ENCODE peak calls at places on chromosomes 1 and 21, in seven cellular contexts. R, I, Q, W, A, N and C are unnamed samples.

GRCh38 chr1:180930687-180931086 is 18.0 kb downstream of the KIAA1614 start:
- DNase-seq in R (no peak), Q (no peak), W (no peak), I (no peak), N (no peak), A (no peak), C (no peak)

GRCh38 chr1:21575351-21575942 is 66.2 kb downstream of the ALPL start:
- DNase-seq in R (no peak), Q (no peak), A (no peak), N (no peak), I (no peak), W (no peak), C (no peak)

GRCh38 chr1:89286549-89287181 is 14.0 kb upstream of the GBP5 start:
- DNase-seq in N (no peak), I (no peak), A (no peak), W (no peak), R (no peak), Q (no peak), C (no peak)

GRCh38 chr1:81556968-81557367 is 243.8 kb upstream of the ADGRL2 start:
- DNase-seq in W (no peak), A (no peak), I (no peak), R (no peak), N (no peak), Q (no peak), C (no peak)

GRCh38 chr1:186511761-186512637 is 51.1 kb upstream of the PDC start:
- DNase-seq in R (no peak), I (no peak), W (no peak), N (no peak), A (no peak), Q (peak), C (no peak)

GRCh38 chr1:8718878-8719361 is 98.5 kb downstream of the RERE start:
- DNase-seq in N (peak), W (no peak), I (no peak), R (no peak), Q (no peak), A (no peak), C (no peak)

GRCh38 chr21:19607983-19608668 is 1204.5 kb upstream of the TMPRSS15 start:
- DNase-seq in R (no peak), A (no peak), I (no peak), N (no peak), W (no peak), Q (no peak), C (no peak)

GRCh38 chr1:229848762-229849677 is 218.0 kb upstream of the GALNT2 start:
- DNase-seq in I (peak), W (no peak), R (no peak), A (peak), Q (no peak), N (no peak), C (no peak)

GRCh38 chr1:180964056-180964455 is 51.4 kb downstream of the KIAA1614 start:
- DNase-seq in A (no peak), W (no peak), I (no peak), R (no peak), N (no peak), Q (no peak), C (no peak)

GRCh38 chr1:241518447-241519307 is 878 bp downstream of the FH start:
- DNase-seq in R (no peak), W (no peak), Q (peak), A (peak), N (peak), I (peak), C (peak)

GRCh38 chr1:223175633-223176032 is 32.6 kb upstream of the TLR5 start:
- DNase-seq in Q (no peak), I (no peak), W (no peak), R (no peak), N (no peak), A (no peak), C (no peak)

GRCh38 chr1:209873067-209873810 is 45.5 kb downstream of the UTP25 start:
- DNase-seq in N (no peak), A (peak), I (no peak), Q (no peak), R (no peak), W (no peak), C (peak)

GRCh38 chr1:80217377-80217986 is 1211.0 kb upstream of the ADGRL4 start:
- DNase-seq in Q (no peak), I (peak), R (peak), N (peak), A (peak), W (no peak), C (peak)

GRCh38 chr1:30929944-30930525 is 21.5 kb upstream of the SDC3 start:
- DNase-seq in W (no peak), N (no peak), R (no peak), A (no peak), I (no peak), Q (no peak), C (no peak)

GRCh38 chr1:211742889-211743529 is 67.6 kb upstream of the NEK2 start:
- DNase-seq in N (no peak), R (no peak), W (no peak), Q (no peak), A (no peak), I (no peak), C (no peak)

GRCh38 chr1:31460027-31460426 is 47.0 kb downstream of the SERINC2 start:
- DNase-seq in N (peak), R (no peak), I (peak), Q (no peak), A (no peak), W (no peak), C (no peak)

DNA sequence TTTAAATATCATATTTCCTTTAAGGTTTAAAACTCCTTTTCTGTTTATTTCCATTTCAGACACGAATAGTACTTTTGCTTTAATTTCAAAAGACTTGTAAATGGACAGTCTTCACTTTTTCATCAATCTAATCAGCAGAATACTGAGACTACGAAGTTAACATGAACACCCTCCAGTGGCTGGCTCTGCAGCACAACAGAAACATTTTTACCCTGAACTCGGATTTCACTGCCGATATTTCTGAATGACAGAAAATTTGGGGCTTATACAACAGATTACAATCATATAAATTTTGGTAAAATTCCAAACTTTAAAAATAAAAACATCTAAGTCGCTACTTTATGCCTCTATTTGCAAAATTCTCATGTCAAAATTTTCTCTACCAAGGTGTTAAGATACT is 86.2 kb downstream of the AKT3 start:
- DNase-seq in I (no peak), A (no peak), N (no peak), Q (no peak), W (no peak), R (no peak), C (no peak)
- TF ChIP-seq CTCF in I (no peak), A (no peak), N (no peak), Q (no peak), W (no peak), R (no peak), C (no peak)

GRCh38 chr1:154483941-154484803 is 17.8 kb upstream of the TDRD10 start:
- DNase-seq in R (no peak), N (peak), A (peak), Q (no peak), I (no peak), W (no peak), C (peak)
- H3K4me3 ChIP-seq in R (no peak), N (no peak), A (no peak), Q (no peak), I (no peak), W (no peak), C (no peak)

GRCh38 chr1:19484793-19485361 is 462 bp downstream of the CAPZB start:
- DNase-seq in I (no peak), A (no peak), Q (no peak), R (no peak), N (no peak), W (no peak), C (no peak)

GRCh38 chr1:19485362-19486187 is at the start of gene CAPZB:
- DNase-seq in R (peak), N (peak), I (peak), A (peak), W (peak), Q (peak), C (peak)

GRCh38 chr1:19483261-19483660 is 2.1 kb downstream of the CAPZB start:
- DNase-seq in A (no peak), W (no peak), N (no peak), R (no peak), Q (no peak), I (no peak), C (no peak)

GRCh38 chr1:19483691-19484090 is 1.6 kb downstream of the CAPZB start:
- DNase-seq in W (no peak), Q (no peak), I (no peak), R (no peak), N (no peak), A (no peak), C (no peak)

DNA sequence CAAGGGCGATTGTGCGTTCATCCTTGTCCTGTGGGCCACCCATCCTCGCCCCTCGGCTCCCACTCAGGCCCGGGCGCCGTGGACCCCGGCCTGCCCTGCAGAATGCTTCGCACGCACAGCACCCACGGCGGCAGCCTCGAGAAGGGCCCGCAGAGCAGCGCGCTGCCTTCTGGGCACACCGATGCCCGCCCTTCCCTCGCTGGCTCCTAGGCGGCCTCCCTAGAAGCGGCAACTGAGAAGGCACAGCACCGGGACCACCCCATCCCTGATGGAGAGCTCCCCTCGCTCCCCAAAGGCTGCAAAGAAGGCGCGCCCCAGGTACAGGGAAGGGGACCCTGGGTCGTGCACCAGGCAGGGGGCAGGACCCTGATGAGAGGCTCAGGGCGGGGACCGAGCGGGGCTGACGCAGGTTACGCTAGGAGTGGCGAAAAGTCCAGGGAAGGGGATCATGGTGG is 974 bp downstream of the CAPZB start:
- DNase-seq in I (no peak), A (no peak), Q (no peak), R (no peak), N (no peak), W (peak), C (no peak)
- TF ChIP-seq CTCF in I (no peak), A (no peak), Q (no peak), R (peak), N (no peak), W (no peak), C (no peak)

DNA sequence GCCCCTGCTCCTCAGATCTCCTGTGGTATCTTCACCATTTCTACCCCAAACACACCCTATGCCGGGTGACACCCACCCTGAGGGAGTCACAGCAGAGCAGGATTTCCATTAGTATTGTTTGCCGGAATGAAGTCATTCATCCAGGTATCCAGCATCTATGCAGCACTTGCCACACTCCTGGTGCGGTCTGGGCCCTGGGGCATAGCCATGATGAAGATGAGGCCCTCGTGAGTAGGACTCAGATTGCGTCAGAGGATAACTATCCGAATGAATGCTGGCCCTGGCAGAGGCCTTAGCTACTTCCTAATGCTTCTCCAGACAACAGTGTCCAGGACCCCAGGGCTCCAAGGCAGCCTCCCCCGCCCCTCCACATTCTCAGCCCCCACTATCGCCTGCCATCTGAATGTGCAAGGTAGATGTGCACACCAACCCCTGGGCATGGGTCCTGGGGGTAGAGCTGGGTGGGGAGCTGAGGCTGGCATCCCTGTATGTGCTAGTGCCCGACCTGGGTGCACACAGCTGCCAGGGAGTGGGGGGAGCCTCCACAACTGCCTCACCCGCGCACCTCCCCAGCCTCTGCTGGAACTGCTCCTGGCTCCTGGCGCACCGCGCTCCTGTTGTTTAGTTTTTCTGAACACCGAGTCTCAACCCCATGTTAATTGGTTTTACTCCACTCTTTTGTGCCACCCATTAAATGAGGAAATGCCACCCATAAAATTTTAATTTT is 25.5 kb upstream of the ZC3H12A start:
- DNase-seq in N (no peak), I (peak), R (peak), Q (no peak), W (no peak), A (no peak), C (no peak)
- H3K4me3 ChIP-seq in N (no peak), I (no peak), R (no peak), Q (no peak), W (no peak), A (no peak), C (no peak)

DNA sequence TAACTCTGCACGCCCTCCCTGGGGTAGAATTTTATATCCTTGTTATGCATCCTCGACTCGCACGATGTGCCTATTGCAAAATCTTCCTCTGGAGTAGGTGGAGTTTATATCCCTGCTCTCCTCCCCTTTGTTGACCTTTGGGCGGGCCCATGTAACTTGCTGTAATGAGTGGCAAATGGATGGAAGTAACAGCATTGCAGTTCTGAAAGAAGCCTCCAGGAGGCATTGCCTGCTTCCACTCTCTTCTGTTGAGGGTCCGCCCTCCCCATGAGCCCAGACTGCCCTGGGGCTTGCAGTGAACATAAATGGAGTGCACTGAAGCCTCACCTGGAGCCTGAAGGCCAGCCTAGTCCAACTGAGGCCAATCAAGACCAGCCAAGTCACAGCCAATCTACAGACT is 62.2 kb upstream of the GRIK3 start:
- DNase-seq in A (no peak), I (no peak), W (no peak), Q (no peak), R (no peak), N (no peak), C (no peak)
- TF ChIP-seq CTCF in A (no peak), I (no peak), W (no peak), Q (no peak), R (no peak), N (no peak), C (peak)